ENCODE peak calls at places on chromosomes 12 and 14, in four cellular contexts. B is CD8-positive, alpha-beta T cell; W is body of pancreas; J is SK-N-SH. T is an unnamed sample.

GRCh38 chr12:124489915-124490583 is 77.4 kb downstream of the NCOR2 start:
- DNase-seq in W (no peak), B (no peak), J (no peak), T (no peak)

GRCh38 chr12:321606-322326 is 59.1 kb upstream of the SLC6A13 start:
- DNase-seq in W (peak), J (no peak), B (no peak), T (no peak)

GRCh38 chr12:4587108-4587507 is 25.1 kb downstream of the DYRK4 start:
- DNase-seq in J (no peak), B (no peak), W (no peak), T (no peak)

GRCh38 chr12:124240493-124240892 is 54.4 kb upstream of the RFLNA start:
- DNase-seq in B (no peak), W (no peak), J (peak), T (no peak)

GRCh38 chr14:81408595-81408994 is 8.5 kb upstream of the STON2 start:
- DNase-seq in B (no peak), W (no peak), J (no peak), T (no peak)

GRCh38 chr12:114269153-114269552 is 136.8 kb downstream of the TBX5 start:
- DNase-seq in B (no peak), W (no peak), J (no peak), T (no peak)

GRCh38 chr14:61752626-61753025 is 9.6 kb upstream of the SNAPC1 start:
- DNase-seq in J (no peak), W (no peak), B (no peak), T (no peak)

GRCh38 chr12:34286483-34286882 is 264.2 kb downstream of the ALG10 start:
- DNase-seq in B (no peak), J (no peak), W (no peak), T (no peak)

GRCh38 chr12:69388371-69388770 is 28.8 kb downstream of the YEATS4 start:
- DNase-seq in W (no peak), J (peak), B (no peak), T (no peak)

DNA sequence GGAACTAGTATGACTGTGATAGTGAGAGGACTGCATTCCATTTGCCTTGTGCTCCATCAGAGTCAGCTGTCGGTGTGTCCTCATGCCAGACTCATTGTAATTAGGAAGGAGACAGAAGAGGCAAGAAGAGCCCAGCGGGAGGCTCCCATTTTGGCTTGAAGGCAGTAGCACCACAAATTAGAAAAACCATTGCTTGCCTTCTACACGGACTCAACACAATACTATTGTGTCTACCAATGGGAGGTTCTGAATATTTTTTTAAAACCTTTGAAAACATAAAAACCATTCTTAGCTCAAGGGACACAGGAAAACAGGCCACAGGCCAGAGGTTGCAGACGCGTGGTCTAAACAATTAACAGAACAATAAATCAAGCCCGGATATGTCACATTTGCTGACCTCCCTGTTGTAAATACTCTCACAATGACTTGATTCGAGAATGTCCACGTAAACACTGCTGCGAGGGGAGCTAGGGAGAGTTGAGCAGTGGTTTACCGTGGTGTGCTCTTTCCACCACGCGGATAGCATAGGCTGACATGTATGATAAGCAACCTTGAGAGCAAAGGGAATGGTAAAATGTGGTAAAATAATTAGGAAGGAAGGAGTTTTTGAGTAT is 13.6 kb upstream of the DCP1B start:
- DNase-seq in B (no peak), W (no peak), J (no peak), T (no peak)
- H3K27ac ChIP-seq in B (no peak), W (no peak), J (no peak), T (no peak)

DNA sequence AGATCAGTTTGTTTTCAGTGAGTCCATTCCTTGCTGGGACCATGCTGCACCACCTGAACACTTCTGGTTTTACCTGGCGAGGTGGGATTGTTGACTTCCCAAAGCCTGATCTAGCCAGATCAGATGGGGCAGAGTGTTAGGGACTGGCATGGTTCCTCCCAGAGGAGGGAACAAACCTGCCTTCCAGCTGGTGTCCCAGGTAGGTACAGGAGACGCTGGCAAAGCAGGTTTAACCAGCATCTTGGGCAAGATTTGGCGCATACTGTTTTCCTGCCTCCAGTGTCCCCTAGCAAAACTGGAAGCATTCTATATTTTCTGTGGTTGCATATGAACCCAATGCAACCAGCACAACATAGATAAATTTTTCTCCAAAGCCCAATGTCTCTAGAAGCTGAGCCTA is 14.6 kb upstream of the FOS start:
- DNase-seq in W (peak), J (no peak), B (no peak), T (no peak)
- H3K27ac ChIP-seq in W (no peak), J (no peak), B (no peak), T (no peak)

GRCh38 chr14:29926701-29927595 is 699 bp downstream of the PRKD1 start:
- DNase-seq in J (peak), B (no peak), W (peak), T (peak)
- H3K27ac ChIP-seq in J (no peak), B (no peak), W (peak), T (peak)

GRCh38 chr14:88824314-88825077 is at the start of gene TTC8:
- DNase-seq in J (peak), W (peak), B (peak), T (peak)

GRCh38 chr14:88821888-88822287 is 2.6 kb upstream of the TTC8 start:
- DNase-seq in B (no peak), J (no peak), W (no peak), T (no peak)

GRCh38 chr14:88825503-88825902 is 1.1 kb downstream of the TTC8 start:
- DNase-seq in B (no peak), W (no peak), J (peak), T (no peak)

GRCh38 chr14:88823968-88824313 is 510 bp upstream of the TTC8 start:
- DNase-seq in B (no peak), W (no peak), J (no peak), T (no peak)

DNA sequence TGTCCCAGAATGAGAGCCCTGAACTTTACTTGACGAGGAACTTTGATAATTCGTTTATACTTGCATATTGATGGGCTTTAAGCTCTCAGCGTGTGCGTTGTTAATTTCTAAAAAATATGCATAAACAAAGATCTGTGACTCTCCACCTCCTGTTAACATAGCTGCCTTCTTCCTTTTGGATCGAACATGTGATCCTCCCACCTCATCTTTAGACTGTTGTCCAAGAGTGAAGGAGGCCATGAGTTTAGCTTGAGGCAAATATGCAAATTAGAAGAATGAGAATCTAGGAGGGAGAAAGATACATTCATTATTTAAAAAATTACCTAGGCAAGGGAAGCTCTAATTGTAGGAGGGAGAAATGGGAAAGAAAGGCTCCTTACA is 617 bp downstream of the TTC8 start:
- DNase-seq in W (no peak), B (no peak), J (no peak), T (no peak)
- H3K27ac ChIP-seq in W (peak), B (peak), J (peak), T (peak)

GRCh38 chr14:33876274-33876673 is 74.6 kb downstream of the EGLN3 start:
- DNase-seq in B (no peak), J (no peak), W (no peak), T (no peak)
- H3K27ac ChIP-seq in B (no peak), J (no peak), W (no peak), T (no peak)

T was measured in substantia nigra.